ENCODE peak calls at places on chromosomes 2 and 18, in nine cellular contexts. S, K, M, J, Y, B, O, Z and I are unnamed samples.
A peak's percentile ranks its signal among the peaks of the same experiment; 100 is the strongest.

GRCh38 chr2:238938460-238939055 is 90.7 kb downstream of the TWIST2 start:
- DNase-seq in S (no peak), K (no peak), M (no peak), J (peak; percentile 99), Y (peak; percentile 98), B (no peak), O (peak; percentile 56), Z (peak; percentile 94), I (no peak)

GRCh38 chr2:30177440-30177839 is 30.6 kb downstream of the YPEL5 start:
- DNase-seq in S (no peak), K (no peak), M (no peak), J (no peak), Y (no peak), B (no peak), O (no peak), Z (no peak), I (no peak)

GRCh38 chr2:68994864-68995263 is 18.1 kb upstream of the ANTXR1 start:
- DNase-seq in S (no peak), K (peak; percentile 51), M (no peak), J (peak; percentile 93), Y (no peak), B (no peak), O (no peak), Z (peak; percentile 76), I (no peak)

GRCh38 chr2:88671786-88672427 is 19.6 kb upstream of the RPIA start:
- DNase-seq in S (no peak), K (peak; percentile 56), M (peak; percentile 67), J (peak; percentile 81), Y (no peak), B (peak; percentile 85), O (peak; percentile 5), Z (no peak), I (peak; percentile 79)

GRCh38 chr2:203909192-203909945 is 27.2 kb upstream of the ICOS start:
- DNase-seq in S (no peak), K (peak; percentile 55), M (peak; percentile 30), J (peak; percentile 87), Y (no peak), B (peak; percentile 49), O (peak; percentile 8), Z (no peak), I (peak; percentile 63)

GRCh38 chr2:177602611-177603164 is 210.1 kb downstream of the AGPS start:
- DNase-seq in S (no peak), K (no peak), M (peak; percentile 8), J (no peak), Y (no peak), B (no peak), O (no peak), Z (no peak), I (no peak)

GRCh38 chr2:125471963-125472362 is 1184.0 kb upstream of the GYPC start:
- DNase-seq in S (peak; percentile 60), K (peak; percentile 69), M (peak; percentile 2), J (peak; percentile 5), Y (no peak), B (peak; percentile 52), O (no peak), Z (no peak), I (peak; percentile 1)

GRCh38 chr2:60925994-60926750 is 44.8 kb downstream of the REL start:
- DNase-seq in S (no peak), K (peak; percentile 13), M (no peak), J (peak; percentile 14), Y (no peak), B (no peak), O (no peak), Z (no peak), I (no peak)

GRCh38 chr2:47189635-47190034 is 34.5 kb upstream of the STPG4 start:
- DNase-seq in S (no peak), K (no peak), M (no peak), J (peak; percentile 95), Y (no peak), B (no peak), O (no peak), Z (no peak), I (no peak)

GRCh38 chr2:217959723-217960122 is 43.1 kb downstream of the TNS1 start:
- DNase-seq in S (peak; percentile 23), K (peak; percentile 88), M (no peak), J (no peak), Y (peak; percentile 77), B (no peak), O (no peak), Z (peak; percentile 68), I (no peak)

GRCh38 chr2:54099370-54099769 is 16.0 kb upstream of the ACYP2 start:
- DNase-seq in S (no peak), K (no peak), M (no peak), J (no peak), Y (no peak), B (peak; percentile 53), O (no peak), Z (no peak), I (no peak)

GRCh38 chr18:27685807-27686412 is 491.0 kb downstream of the CDH2 start:
- DNase-seq in S (no peak), K (peak; percentile 50), M (peak; percentile 3), J (peak; percentile 74), Y (no peak), B (peak; percentile 74), O (peak; percentile 60), Z (no peak), I (peak; percentile 57)

GRCh38 chr2:3411103-3411502 is 31.6 kb downstream of the TRAPPC12 start:
- DNase-seq in S (no peak), K (no peak), M (no peak), J (no peak), Y (no peak), B (no peak), O (no peak), Z (no peak), I (no peak)

GRCh38 chr2:159615936-159616733 is at the start of gene BAZ2B:
- DNase-seq in S (peak; percentile 82), K (peak; percentile 91), M (peak; percentile 31), J (peak; percentile 89), Y (peak; percentile 56), B (no peak), O (peak; percentile 61), Z (peak; percentile 77), I (peak; percentile 87)

GRCh38 chr2:233944722-233945121 is 27.5 kb downstream of the TRPM8 start:
- DNase-seq in S (no peak), K (no peak), M (no peak), J (no peak), Y (no peak), B (no peak), O (no peak), Z (no peak), I (no peak)

GRCh38 chr2:75491129-75491753 is 69.5 kb downstream of the EVA1A start:
- DNase-seq in S (no peak), K (no peak), M (no peak), J (peak; percentile 74), Y (no peak), B (no peak), O (no peak), Z (no peak), I (no peak)

GRCh38 chr2:68871159-68871764 is at the start of gene BMP10:
- DNase-seq in S (no peak), K (no peak), M (no peak), J (no peak), Y (no peak), B (no peak), O (no peak), Z (no peak), I (no peak)

GRCh38 chr18:46946656-46947282 is 29.4 kb downstream of the KATNAL2 start:
- DNase-seq in S (peak; percentile 77), K (peak; percentile 96), M (peak; percentile 88), J (peak; percentile 82), Y (peak; percentile 34), B (peak; percentile 96), O (peak; percentile 90), Z (peak; percentile 80), I (peak; percentile 94)
- H3K27ac ChIP-seq in S (no peak overlapping the region), K (no peak overlapping the region), M (no peak overlapping the region), J (no peak overlapping the region), Y (no peak overlapping the region), B (no peak overlapping the region), O (no peak overlapping the region), Z (no peak overlapping the region), I (no peak overlapping the region)

DNA sequence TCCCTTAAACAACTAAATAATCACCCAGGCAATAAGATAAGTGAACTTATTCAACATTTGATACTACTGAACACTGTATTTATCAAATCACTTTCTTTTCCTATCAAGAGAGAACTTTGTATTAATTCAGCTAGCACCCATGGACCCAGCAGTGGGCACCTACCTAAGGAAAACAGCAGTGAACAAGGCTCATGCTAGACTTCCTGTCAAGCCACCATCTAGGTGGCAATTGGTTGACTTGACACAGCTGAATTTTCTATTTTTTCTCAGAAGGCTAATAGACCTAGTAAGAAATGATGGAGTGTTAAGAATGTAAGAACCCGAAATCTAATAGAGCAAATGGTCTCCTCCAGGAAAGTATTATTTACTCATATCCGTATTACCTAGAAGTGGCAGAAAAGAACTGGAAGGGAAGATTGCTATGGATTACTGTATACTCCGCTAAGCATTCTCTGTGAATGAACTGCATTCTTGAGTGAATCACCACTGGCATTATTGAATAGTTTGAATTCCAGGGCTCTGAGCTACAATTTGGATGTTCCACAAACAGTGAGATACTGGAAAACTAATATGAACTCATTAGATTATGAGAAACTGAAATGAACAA is 988.2 kb upstream of the CDH2 start:
- DNase-seq in S (no peak), K (peak; percentile 80), M (peak; percentile 19), J (peak; percentile 93), Y (no peak), B (no peak), O (no peak), Z (no peak), I (peak; percentile 64)
- H3K4me3 ChIP-seq in S (no peak overlapping the region), K (no peak overlapping the region), M (no peak overlapping the region), J (peak overlapping the region; percentile 21), Y (no peak overlapping the region), B (no peak overlapping the region), O (no peak overlapping the region), Z (no peak overlapping the region), I (no peak overlapping the region)

GRCh38 chr2:127679680-127680361 is 4.5 kb upstream of the LIMS2 start:
- DNase-seq in S (no peak), K (no peak), M (no peak), J (no peak), Y (no peak), B (no peak), O (no peak), Z (no peak), I (no peak)
- H3K4me1 ChIP-seq in S (peaks cover 5% of the 10 kb centered on the region), K (no peaks in the 10 kb centered on the region), M (peaks cover 5% of the 10 kb centered on the region), J (peaks cover 7% of the 10 kb centered on the region), Y (peaks cover 15% of the 10 kb centered on the region), B (no peaks in the 10 kb centered on the region), O (peaks cover 15% of the 10 kb centered on the region), Z (peaks cover 32% of the 10 kb centered on the region), I (no peaks in the 10 kb centered on the region)

GRCh38 chr2:11940799-11941198 is 194.4 kb downstream of the LPIN1 start:
- DNase-seq in S (no peak), K (peak; percentile 18), M (no peak), J (no peak), Y (no peak), B (no peak), O (no peak), Z (no peak), I (no peak)

GRCh38 chr2:11936761-11937160 is 190.3 kb downstream of the LPIN1 start:
- DNase-seq in S (no peak), K (no peak), M (no peak), J (no peak), Y (no peak), B (no peak), O (no peak), Z (no peak), I (no peak)

GRCh38 chr2:11940121-11940743 is 193.8 kb downstream of the LPIN1 start:
- DNase-seq in S (no peak), K (peak; percentile 83), M (no peak), J (no peak), Y (no peak), B (no peak), O (no peak), Z (no peak), I (no peak)

GRCh38 chr2:11939523-11939922 is 193.1 kb downstream of the LPIN1 start:
- DNase-seq in S (no peak), K (no peak), M (no peak), J (no peak), Y (no peak), B (no peak), O (no peak), Z (no peak), I (no peak)

GRCh38 chr2:11938196-11938595 is 191.8 kb downstream of the LPIN1 start:
- DNase-seq in S (no peak), K (no peak), M (no peak), J (no peak), Y (no peak), B (no peak), O (no peak), Z (no peak), I (no peak)
- H3K27ac ChIP-seq in S (no peak overlapping the region), K (no peak overlapping the region), M (no peak overlapping the region), J (no peak overlapping the region), Y (no peak overlapping the region), B (no peak overlapping the region), O (no peak overlapping the region), Z (no peak overlapping the region), I (no peak overlapping the region)